ENCODE peak calls at places on chromosomes 3 and 15, in eight cellular contexts. One of them, this sample, is unnamed.

GRCh38 chr3:38126121-38126892 is 10.6 kb downstream of the ACAA1 start:
- DNase-seq in activated T-cell treated with anti-CD3 and anti-CD28 coated beads for 24 hours: no peak
- DNase-seq in nephron progenitor cell: no peak
- DNase-seq in GM19239: no peak
- DNase-seq in EL: no peak
- DNase-seq in HEK293T: no peak
- DNase-seq in neuronal stem cell: no peak
- DNase-seq in uterus: no peak
- DNase-seq in this sample: no peak

GRCh38 chr3:41274944-41275668 is 75.8 kb downstream of the CTNNB1 start:
- DNase-seq in nephron progenitor cell: no peak
- DNase-seq in HEK293T: no peak
- DNase-seq in neuronal stem cell: no peak
- DNase-seq in activated T-cell treated with anti-CD3 and anti-CD28 coated beads for 24 hours: no peak
- DNase-seq in EL: peak; percentile 77
- DNase-seq in uterus: no peak
- DNase-seq in GM19239: no peak
- DNase-seq in this sample: peak; percentile 77

GRCh38 chr15:100052716-100053475 is 288.9 kb downstream of the ADAMTS17 start:
- DNase-seq in activated T-cell treated with anti-CD3 and anti-CD28 coated beads for 24 hours: no peak
- DNase-seq in EL: no peak
- DNase-seq in uterus: no peak
- DNase-seq in GM19239: no peak
- DNase-seq in neuronal stem cell: no peak
- DNase-seq in HEK293T: no peak
- DNase-seq in nephron progenitor cell: no peak
- DNase-seq in this sample: no peak

GRCh38 chr3:128432301-128432897 is 34.3 kb downstream of the DNAJB8 start:
- DNase-seq in HEK293T: no peak
- DNase-seq in uterus: no peak
- DNase-seq in GM19239: no peak
- DNase-seq in neuronal stem cell: no peak
- DNase-seq in EL: no peak
- DNase-seq in nephron progenitor cell: peak; percentile 39
- DNase-seq in activated T-cell treated with anti-CD3 and anti-CD28 coated beads for 24 hours: no peak
- DNase-seq in this sample: no peak

GRCh38 chr15:50670115-50670514 is 16.5 kb downstream of the TRPM7 start:
- DNase-seq in neuronal stem cell: no peak
- DNase-seq in activated T-cell treated with anti-CD3 and anti-CD28 coated beads for 24 hours: no peak
- DNase-seq in uterus: no peak
- DNase-seq in nephron progenitor cell: no peak
- DNase-seq in GM19239: no peak
- DNase-seq in HEK293T: no peak
- DNase-seq in EL: no peak
- DNase-seq in this sample: no peak

GRCh38 chr15:68431792-68432401 is at the start of gene ITGA11:
- DNase-seq in nephron progenitor cell: peak; percentile 84
- DNase-seq in EL: peak; percentile 68
- DNase-seq in neuronal stem cell: peak; percentile 52
- DNase-seq in activated T-cell treated with anti-CD3 and anti-CD28 coated beads for 24 hours: no peak
- DNase-seq in GM19239: no peak
- DNase-seq in HEK293T: peak; percentile 48
- DNase-seq in uterus: peak; percentile 83
- DNase-seq in this sample: peak; percentile 79

GRCh38 chr3:42066516-42067181 is 24.5 kb upstream of the TRAK1 start:
- DNase-seq in GM19239: no peak
- DNase-seq in uterus: no peak
- DNase-seq in HEK293T: no peak
- DNase-seq in activated T-cell treated with anti-CD3 and anti-CD28 coated beads for 24 hours: no peak
- DNase-seq in EL: peak; percentile 73
- DNase-seq in neuronal stem cell: peak; percentile 27
- DNase-seq in nephron progenitor cell: no peak
- DNase-seq in this sample: peak; percentile 90

GRCh38 chr3:155647988-155648591 is 96.8 kb downstream of the PLCH1 start:
- DNase-seq in nephron progenitor cell: no peak
- DNase-seq in EL: no peak
- DNase-seq in GM19239: no peak
- DNase-seq in activated T-cell treated with anti-CD3 and anti-CD28 coated beads for 24 hours: no peak
- DNase-seq in neuronal stem cell: no peak
- DNase-seq in uterus: no peak
- DNase-seq in HEK293T: no peak
- DNase-seq in this sample: peak; percentile 11

GRCh38 chr15:40279437-40280141 is 3.3 kb downstream of the ANKRD63 start:
- DNase-seq in nephron progenitor cell: peak; percentile 94
- DNase-seq in GM19239: peak; percentile 81
- DNase-seq in EL: peak; percentile 51
- DNase-seq in uterus: peak; percentile 74
- DNase-seq in HEK293T: peak; percentile 61
- DNase-seq in activated T-cell treated with anti-CD3 and anti-CD28 coated beads for 24 hours: peak; percentile 49
- DNase-seq in neuronal stem cell: peak; percentile 75
- DNase-seq in this sample: peak; percentile 34

GRCh38 chr15:33200444-33200843 is 5.9 kb upstream of the FMN1 start:
- DNase-seq in activated T-cell treated with anti-CD3 and anti-CD28 coated beads for 24 hours: no peak
- DNase-seq in GM19239: no peak
- DNase-seq in neuronal stem cell: no peak
- DNase-seq in HEK293T: no peak
- DNase-seq in nephron progenitor cell: no peak
- DNase-seq in EL: peak; percentile 9
- DNase-seq in uterus: no peak
- DNase-seq in this sample: no peak

GRCh38 chr15:101533371-101534140 is 44.0 kb upstream of the PCSK6 start:
- DNase-seq in nephron progenitor cell: no peak
- DNase-seq in GM19239: no peak
- DNase-seq in uterus: no peak
- DNase-seq in activated T-cell treated with anti-CD3 and anti-CD28 coated beads for 24 hours: no peak
- DNase-seq in HEK293T: no peak
- DNase-seq in EL: no peak
- DNase-seq in neuronal stem cell: no peak
- DNase-seq in this sample: no peak

GRCh38 chr15:86201313-86202008 is 121.8 kb downstream of the AGBL1 start:
- DNase-seq in neuronal stem cell: no peak
- DNase-seq in activated T-cell treated with anti-CD3 and anti-CD28 coated beads for 24 hours: no peak
- DNase-seq in uterus: no peak
- DNase-seq in nephron progenitor cell: no peak
- DNase-seq in HEK293T: no peak
- DNase-seq in EL: no peak
- DNase-seq in GM19239: no peak
- DNase-seq in this sample: no peak

GRCh38 chr3:112814256-112814655 is 32.4 kb downstream of the CD200R1L start:
- DNase-seq in HEK293T: no peak
- DNase-seq in activated T-cell treated with anti-CD3 and anti-CD28 coated beads for 24 hours: no peak
- DNase-seq in neuronal stem cell: no peak
- DNase-seq in GM19239: no peak
- DNase-seq in uterus: no peak
- DNase-seq in EL: peak; percentile 57
- DNase-seq in nephron progenitor cell: no peak
- DNase-seq in this sample: peak; percentile 86

GRCh38 chr15:41926184-41927056 is 32.6 kb upstream of the SPTBN5 start:
- DNase-seq in activated T-cell treated with anti-CD3 and anti-CD28 coated beads for 24 hours: no peak
- DNase-seq in EL: no peak
- DNase-seq in HEK293T: no peak
- DNase-seq in nephron progenitor cell: no peak
- DNase-seq in uterus: no peak
- DNase-seq in neuronal stem cell: no peak
- DNase-seq in GM19239: no peak
- DNase-seq in this sample: peak; percentile 51

GRCh38 chr15:22979069-22979698 is 984 bp downstream of the CYFIP1 start:
- DNase-seq in uterus: no peak
- DNase-seq in EL: peak; percentile 63
- DNase-seq in nephron progenitor cell: peak; percentile 71
- DNase-seq in HEK293T: peak; percentile 34
- DNase-seq in neuronal stem cell: peak; percentile 38
- DNase-seq in GM19239: peak; percentile 68
- DNase-seq in activated T-cell treated with anti-CD3 and anti-CD28 coated beads for 24 hours: no peak
- DNase-seq in this sample: peak; percentile 51

GRCh38 chr15:36090276-36090946 is 489.0 kb upstream of the CDIN1 start:
- DNase-seq in nephron progenitor cell: no peak
- DNase-seq in EL: no peak
- DNase-seq in activated T-cell treated with anti-CD3 and anti-CD28 coated beads for 24 hours: no peak
- DNase-seq in HEK293T: no peak
- DNase-seq in uterus: no peak
- DNase-seq in GM19239: no peak
- DNase-seq in neuronal stem cell: no peak
- DNase-seq in this sample: no peak

GRCh38 chr3:38224357-38224756 is 41.3 kb upstream of the SLC22A13 start:
- DNase-seq in EL: no peak
- DNase-seq in GM19239: no peak
- DNase-seq in HEK293T: no peak
- DNase-seq in uterus: no peak
- DNase-seq in neuronal stem cell: no peak
- DNase-seq in nephron progenitor cell: no peak
- DNase-seq in activated T-cell treated with anti-CD3 and anti-CD28 coated beads for 24 hours: no peak
- DNase-seq in this sample: no peak

GRCh38 chr3:12750658-12751071 is 8.4 kb downstream of the TMEM40 start:
- DNase-seq in activated T-cell treated with anti-CD3 and anti-CD28 coated beads for 24 hours: peak; percentile 8
- DNase-seq in GM19239: no peak
- DNase-seq in uterus: peak; percentile 29
- DNase-seq in EL: peak; percentile 92
- DNase-seq in HEK293T: no peak
- DNase-seq in nephron progenitor cell: no peak
- DNase-seq in neuronal stem cell: no peak
- DNase-seq in this sample: peak; percentile 96

GRCh38 chr3:48528754-48529153 is 24.8 kb upstream of the SHISA5 start:
- DNase-seq in HEK293T: no peak
- DNase-seq in nephron progenitor cell: no peak
- DNase-seq in uterus: no peak
- DNase-seq in GM19239: no peak
- DNase-seq in activated T-cell treated with anti-CD3 and anti-CD28 coated beads for 24 hours: no peak
- DNase-seq in neuronal stem cell: no peak
- DNase-seq in EL: no peak
- DNase-seq in this sample: peak; percentile 23

GRCh38 chr15:40470423-40471104 is at the start of gene CHST14:
- DNase-seq in activated T-cell treated with anti-CD3 and anti-CD28 coated beads for 24 hours: peak; percentile 28
- DNase-seq in uterus: peak; percentile 66
- DNase-seq in HEK293T: peak; percentile 53
- DNase-seq in nephron progenitor cell: peak; percentile 79
- DNase-seq in GM19239: peak; percentile 88
- DNase-seq in neuronal stem cell: peak; percentile 63
- DNase-seq in EL: peak; percentile 57
- DNase-seq in this sample: peak; percentile 54

GRCh38 chr15:69497076-69497475 is 44.5 kb downstream of the RPLP1 start:
- DNase-seq in HEK293T: no peak
- DNase-seq in activated T-cell treated with anti-CD3 and anti-CD28 coated beads for 24 hours: no peak
- DNase-seq in EL: no peak
- DNase-seq in nephron progenitor cell: no peak
- DNase-seq in neuronal stem cell: no peak
- DNase-seq in uterus: no peak
- DNase-seq in GM19239: no peak
- DNase-seq in this sample: no peak